ENCODE peak calls at places on chromosomes 16 and 17, in ten cellular contexts. J is hippocampal formation; Y is NCI-H2029; T is T follicular helper cell; D is stimulated activated naive CD8-positive, alpha-beta T cell treated with anti-CD3 and anti-CD28 coated beads, Interleukin-15, amount 100 ng/mL, for 72 hours; G is colonic mucosa; K is SK-MEL-5; Q is skeletal muscle cell; B is GM03348; L is stimulated activated CD8-positive, alpha-beta memory T cell treated with anti-CD3 and anti-CD28 coated beads, Interleukin-4, amount 100 ng/mL, for 1 hour. C is an unnamed sample.

GRCh38 chr17:79983456-79983855 is 52.2 kb downstream of the TBC1D16 start:
- DNase-seq in J (no peak), Y (no peak), T (no peak), D (no peak), G (no peak), K (no peak), Q (no peak), B (no peak), L (no peak), C (no peak)

GRCh38 chr17:14334261-14334860 is 33.5 kb downstream of the HS3ST3B1 start:
- DNase-seq in J (no peak), Y (no peak), T (no peak), D (no peak), G (no peak), K (no peak), Q (peak; percentile 39), B (no peak), L (no peak), C (no peak)

GRCh38 chr17:12579245-12579644 is 86.4 kb upstream of the MYOCD start:
- DNase-seq in J (no peak), Y (no peak), T (no peak), D (no peak), G (no peak), K (no peak), Q (no peak), B (no peak), L (no peak), C (no peak)

GRCh38 chr17:63498621-63499195 is 21.8 kb downstream of the ACE start:
- DNase-seq in J (no peak), Y (no peak), T (no peak), D (no peak), G (no peak), K (peak; percentile 8), Q (no peak), B (peak; percentile 63), L (no peak), C (no peak)

GRCh38 chr17:58344791-58345157 is 7.2 kb downstream of the SUPT4H1 start:
- DNase-seq in J (no peak), Y (no peak), T (peak; percentile 50), D (peak; percentile 83), G (no peak), K (no peak), Q (no peak), B (no peak), L (no peak), C (no peak)

GRCh38 chr17:64209983-64210382 is 53.1 kb downstream of the TEX2 start:
- DNase-seq in J (no peak), Y (no peak), T (no peak), D (no peak), G (no peak), K (no peak), Q (no peak), B (no peak), L (no peak), C (no peak)

GRCh38 chr16:69927056-69927757 is 23.9 kb upstream of the CLEC18A start:
- DNase-seq in J (peak; percentile 25), Y (no peak), T (no peak), D (no peak), G (no peak), K (no peak), Q (peak; percentile 76), B (peak; percentile 79), L (no peak), C (no peak)

GRCh38 chr16:71453051-71453450 is 9.0 kb downstream of the ZNF23 start:
- DNase-seq in J (no peak), Y (no peak), T (no peak), D (no peak), G (no peak), K (no peak), Q (no peak), B (no peak), L (no peak), C (no peak)

GRCh38 chr16:84068041-84068440 is 25.4 kb upstream of the SLC38A8 start:
- DNase-seq in J (no peak), Y (no peak), T (no peak), D (no peak), G (no peak), K (no peak), Q (no peak), B (no peak), L (no peak), C (no peak)

GRCh38 chr16:28494141-28494851 is at the start of gene APOBR:
- DNase-seq in J (peak; percentile 30), Y (no peak), T (peak; percentile 83), D (peak; percentile 94), G (peak; percentile 80), K (no peak), Q (no peak), B (no peak), L (peak; percentile 64), C (peak; percentile 71)

GRCh38 chr17:74212262-74212912 is 984 bp upstream of the TTYH2 start:
- DNase-seq in J (no peak), Y (no peak), T (no peak), D (no peak), G (peak; percentile 36), K (peak; percentile 39), Q (no peak), B (peak; percentile 51), L (no peak), C (peak; percentile 63)

GRCh38 chr17:27082023-27082774 is 211.7 kb upstream of the WSB1 start:
- DNase-seq in J (no peak), Y (no peak), T (no peak), D (no peak), G (no peak), K (no peak), Q (no peak), B (no peak), L (no peak), C (no peak)

GRCh38 chr17:43636446-43636845 is 25.3 kb downstream of the MEOX1 start:
- DNase-seq in J (no peak), Y (no peak), T (no peak), D (no peak), G (no peak), K (no peak), Q (no peak), B (no peak), L (no peak), C (no peak)

GRCh38 chr17:71412803-71413202 is 708.0 kb upstream of the SOX9 start:
- DNase-seq in J (no peak), Y (no peak), T (no peak), D (no peak), G (no peak), K (no peak), Q (peak; percentile 91), B (peak; percentile 85), L (no peak), C (no peak)

GRCh38 chr17:2693561-2694380 is 17.8 kb downstream of the CLUH start:
- DNase-seq in J (no peak), Y (no peak), T (no peak), D (peak; percentile 10), G (peak; percentile 18), K (no peak), Q (no peak), B (peak; percentile 5), L (no peak), C (peak; percentile 10)

GRCh38 chr16:84016477-84016876 is 26.1 kb downstream of the SLC38A8 start:
- DNase-seq in J (no peak), Y (no peak), T (no peak), D (no peak), G (no peak), K (no peak), Q (no peak), B (no peak), L (no peak), C (no peak)

GRCh38 chr16:2497116-2497630 is 16.6 kb upstream of the ATP6V0C start:
- DNase-seq in J (no peak), Y (no peak), T (no peak), D (no peak), G (no peak), K (no peak), Q (no peak), B (peak; percentile 74), L (no peak), C (peak; percentile 92)

GRCh38 chr16:27977966-27978365 is 85.5 kb downstream of the GSG1L start:
- DNase-seq in J (no peak), Y (no peak), T (no peak), D (no peak), G (no peak), K (no peak), Q (no peak), B (peak; percentile 57), L (no peak), C (no peak)

GRCh38 chr17:21239680-21240374 is 13.4 kb downstream of the NATD1 start:
- DNase-seq in J (no peak), Y (no peak), T (no peak), D (no peak), G (no peak), K (peak; percentile 59), Q (no peak), B (peak; percentile 72), L (no peak), C (peak; percentile 44)

GRCh38 chr17:60901222-60901621 is 223.6 kb downstream of the BCAS3 start:
- DNase-seq in J (no peak), Y (no peak), T (no peak), D (no peak), G (no peak), K (peak; percentile 23), Q (no peak), B (peak; percentile 8), L (no peak), C (no peak)

GRCh38 chr16:10878644-10879498 is 1.9 kb downstream of the CIITA start:
- DNase-seq in J (peak; percentile 19), Y (peak; percentile 14), T (no peak), D (peak; percentile 32), G (peak; percentile 67), K (no peak), Q (no peak), B (peak; percentile 74), L (no peak), C (no peak)

GRCh38 chr17:77353684-77354419 is 213.1 kb downstream of the SEC14L1 start:
- DNase-seq in J (no peak), Y (no peak), T (no peak), D (no peak), G (peak; percentile 19), K (no peak), Q (no peak), B (no peak), L (no peak), C (no peak)

GRCh38 chr17:47652570-47652969 is 2.9 kb downstream of the KPNB1 start:
- DNase-seq in J (no peak), Y (no peak), T (no peak), D (no peak), G (no peak), K (no peak), Q (no peak), B (no peak), L (no peak), C (no peak)

GRCh38 chr16:3266873-3267537 is 10.6 kb upstream of the MEFV start:
- DNase-seq in J (no peak), Y (no peak), T (no peak), D (no peak), G (no peak), K (peak; percentile 60), Q (no peak), B (peak; percentile 71), L (no peak), C (peak; percentile 34)

GRCh38 chr17:77577491-77577890 is 381.0 kb upstream of the TNRC6C start:
- DNase-seq in J (no peak), Y (no peak), T (no peak), D (no peak), G (no peak), K (no peak), Q (no peak), B (no peak), L (no peak), C (no peak)